ENCODE peak calls at places on chromosomes 5 and 9, in four cellular contexts. U is lung, C is endodermal cell, P is brain microvascular endothelial cell. Y is an unnamed sample.

GRCh38 chr9:1918642-1919041 is 96.5 kb upstream of the SMARCA2 start:
- DNase-seq in U (no peak), C (no peak), P (no peak), Y (no peak)

GRCh38 chr5:172097356-172097755 is 90.7 kb downstream of the STK10 start:
- DNase-seq in U (no peak), C (no peak), P (no peak), Y (no peak)

GRCh38 chr5:372911-373709 is 51.6 kb downstream of the AHRR start:
- DNase-seq in U (peak; percentile 27), C (peak; percentile 64), P (no peak), Y (no peak)

GRCh38 chr9:93451762-93452709 is 551 bp downstream of the FAM120A start:
- DNase-seq in U (peak; percentile 45), C (peak; percentile 84), P (peak; percentile 20), Y (no peak)

GRCh38 chr9:95570150-95570549 is 53.4 kb upstream of the PTCH1 start:
- DNase-seq in U (no peak), C (peak; percentile 60), P (peak; percentile 39), Y (no peak)

GRCh38 chr9:93115486-93115885 is 18.6 kb downstream of the NINJ1 start:
- DNase-seq in U (no peak), C (no peak), P (no peak), Y (no peak)

GRCh38 chr5:16234598-16234997 is 55.0 kb upstream of the MARCHF11 start:
- DNase-seq in U (no peak), C (no peak), P (no peak), Y (no peak)

GRCh38 chr5:98902733-98903132 is 26.1 kb downstream of the CHD1 start:
- DNase-seq in U (no peak), C (no peak), P (no peak), Y (no peak)

GRCh38 chr5:83516962-83517750 is 45.6 kb downstream of the VCAN start:
- DNase-seq in U (no peak), C (no peak), P (no peak), Y (no peak)

GRCh38 chr9:119343161-119343720 is 26.0 kb downstream of the BRINP1 start:
- DNase-seq in U (no peak), C (no peak), P (no peak), Y (no peak)

GRCh38 chr5:160260881-160261815 is 31.8 kb downstream of the FABP6 start:
- DNase-seq in U (peak; percentile 64), C (peak; percentile 68), P (peak; percentile 99), Y (peak; percentile 4)

GRCh38 chr9:5869315-5870019 is 21.2 kb upstream of the MLANA start:
- DNase-seq in U (no peak), C (peak; percentile 89), P (no peak), Y (no peak)

DNA sequence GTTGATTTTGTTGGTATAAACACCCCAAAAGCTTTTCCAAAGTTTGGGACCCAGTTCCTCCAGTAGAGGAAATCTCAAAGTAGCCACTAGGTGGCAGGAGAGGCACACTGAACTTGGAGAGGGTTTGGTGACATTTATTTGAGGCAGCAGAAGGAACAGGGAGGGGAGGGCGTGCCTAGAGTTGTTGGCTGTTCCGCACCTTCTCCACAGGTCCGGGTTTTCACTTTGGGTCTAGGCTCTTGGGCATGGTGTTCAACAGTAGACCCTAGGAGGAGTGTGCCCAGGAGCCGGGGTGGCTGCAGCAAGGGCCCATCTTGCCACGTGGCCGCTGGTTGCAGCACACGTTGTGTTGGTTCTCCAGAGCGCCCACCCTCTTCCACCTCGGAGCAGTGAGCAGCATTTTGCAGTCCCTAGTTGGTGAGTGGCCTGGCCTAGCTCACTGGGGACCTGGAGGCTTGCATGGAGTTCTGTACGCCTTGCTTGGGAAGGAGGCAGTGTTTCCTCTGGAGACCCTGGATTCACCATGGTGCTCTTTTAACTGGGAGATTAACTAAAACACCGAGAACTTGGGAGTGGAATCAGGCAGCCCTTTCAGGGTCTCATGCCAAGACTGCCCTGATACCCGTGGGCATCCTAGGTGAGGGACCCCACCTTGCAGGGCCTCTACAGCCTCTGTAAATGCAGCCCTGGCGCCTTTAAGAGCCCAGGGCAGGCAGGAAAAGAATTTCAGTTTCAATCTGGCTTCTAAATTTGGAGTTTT is 28.2 kb downstream of the PTPA start:
- DNase-seq in U (peak; percentile 78), C (peak; percentile 92), P (peak; percentile 78), Y (peak; percentile 68)
- H3K4me3 ChIP-seq in U (peak overlapping the region; percentile 2), C (peak overlapping the region; percentile 94), P (peak overlapping the region; percentile 37), Y (peak overlapping the region; percentile 52)

GRCh38 chr5:111757582-111758283 is 739 bp upstream of the NREP start:
- DNase-seq in U (peak; percentile 94), C (peak; percentile 92), P (peak; percentile 93), Y (peak; percentile 73)

GRCh38 chr5:111754190-111754589 is 2.8 kb downstream of the NREP start:
- DNase-seq in U (no peak), C (no peak), P (no peak), Y (no peak)

GRCh38 chr5:111756701-111757581 is at the start of gene NREP:
- DNase-seq in U (peak; percentile 89), C (peak; percentile 92), P (peak; percentile 97), Y (peak; percentile 94)

GRCh38 chr5:111755264-111755941 is 1.6 kb downstream of the NREP start:
- DNase-seq in U (no peak), C (no peak), P (no peak), Y (no peak)

GRCh38 chr5:111755942-111756353 is 1.0 kb downstream of the NREP start:
- DNase-seq in U (no peak), C (no peak), P (no peak), Y (no peak)
- H3K4me3 ChIP-seq in U (no peak overlapping the region), C (peak overlapping the region; percentile 99), P (peak overlapping the region; percentile 84), Y (peak overlapping the region; percentile 69)

GRCh38 chr5:88658005-88658404 is 225.0 kb downstream of the MEF2C start:
- DNase-seq in U (no peak), C (no peak), P (no peak), Y (no peak)

GRCh38 chr5:88661870-88662207 is 221.1 kb downstream of the MEF2C start:
- DNase-seq in U (no peak), C (no peak), P (no peak), Y (no peak)

GRCh38 chr5:88659529-88660325 is 223.3 kb downstream of the MEF2C start:
- DNase-seq in U (no peak), C (peak; percentile 88), P (no peak), Y (no peak)

GRCh38 chr5:88660947-88661869 is 221.8 kb downstream of the MEF2C start:
- DNase-seq in U (no peak), C (peak; percentile 99), P (peak; percentile 79), Y (peak; percentile 13)

GRCh38 chr5:88660326-88660946 is 222.5 kb downstream of the MEF2C start:
- DNase-seq in U (no peak), C (no peak), P (no peak), Y (no peak)
- H3K4me3 ChIP-seq in U (no peak overlapping the region), C (peak overlapping the region; percentile 71), P (peak overlapping the region; percentile 50), Y (peak overlapping the region; percentile 35)

DNA sequence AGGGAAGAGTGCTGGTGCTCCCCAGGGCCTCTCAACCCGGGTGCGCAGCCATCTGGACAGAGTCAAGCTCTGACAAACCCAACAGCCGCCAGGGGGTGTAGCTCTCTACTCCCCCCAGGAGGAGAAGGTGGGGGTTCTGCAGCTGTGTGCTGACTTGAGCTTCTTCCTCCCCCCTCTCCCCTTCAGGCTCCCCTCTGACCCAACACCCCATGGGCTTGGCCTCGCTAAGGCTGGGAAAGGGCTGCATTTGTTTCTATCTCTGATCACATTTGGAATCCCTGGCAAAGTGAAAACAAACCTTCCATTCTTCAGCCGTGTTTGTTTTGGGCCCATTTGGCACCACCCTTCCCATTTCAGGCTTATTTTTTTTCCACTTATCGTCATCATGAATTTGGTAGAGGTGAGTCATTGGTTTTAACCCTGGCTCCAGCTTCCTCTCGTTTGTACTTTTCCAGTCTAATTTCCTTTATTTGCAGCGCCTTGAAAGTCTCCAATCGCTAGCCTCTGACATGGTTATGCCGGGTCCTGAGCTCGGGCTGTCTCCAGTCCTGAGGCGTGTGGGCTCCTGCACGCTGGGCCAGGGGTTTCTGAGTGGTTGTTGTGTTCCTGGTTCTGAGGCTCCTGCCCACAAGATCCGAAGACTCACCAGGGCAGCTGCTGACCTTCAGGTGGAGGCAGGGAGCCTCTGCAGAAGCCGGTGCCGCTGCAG is 36.1 kb downstream of the DAP start:
- DNase-seq in U (no peak), C (no peak), P (peak; percentile 77), Y (peak; percentile 38)
- H3K4me3 ChIP-seq in U (no peak overlapping the region), C (no peak overlapping the region), P (peak overlapping the region; percentile 29), Y (no peak overlapping the region)

DNA sequence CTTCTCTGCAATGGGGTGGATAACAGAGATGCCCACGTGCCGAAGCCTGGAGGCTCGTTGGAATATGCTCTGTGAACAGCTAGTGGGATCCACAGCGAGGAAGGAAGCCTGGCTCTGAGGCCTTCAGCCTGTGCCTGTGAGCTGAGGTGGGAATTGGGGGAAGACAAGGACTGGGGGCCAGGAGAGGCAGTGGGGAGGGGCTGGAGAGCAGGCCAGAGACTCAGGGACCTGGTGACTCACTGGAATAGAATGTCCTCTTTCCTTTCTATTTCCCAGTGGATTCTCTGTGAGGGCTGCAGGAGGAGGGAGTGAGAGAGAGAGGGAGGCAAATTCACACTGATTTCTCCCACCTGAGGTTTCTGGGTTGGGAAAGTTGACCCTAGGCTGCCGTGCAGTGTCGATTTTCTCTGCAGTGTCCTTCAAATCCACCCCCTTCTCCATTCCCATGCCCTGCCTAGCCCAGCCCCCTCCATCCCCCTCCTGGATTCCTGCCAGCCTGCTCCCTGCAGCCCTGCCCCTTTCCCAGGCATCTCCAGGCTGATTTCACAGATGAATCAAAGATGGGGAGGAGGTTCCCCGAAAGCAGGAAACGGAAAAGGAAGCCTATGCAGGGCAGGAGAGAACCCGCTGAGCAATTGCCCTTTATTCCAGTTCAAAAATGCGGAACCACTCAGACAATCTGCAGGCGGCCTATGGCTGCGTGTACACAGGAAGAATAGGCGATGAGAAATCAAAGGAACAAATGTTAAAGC is 1.4 kb upstream of the SPAAR start:
- DNase-seq in U (peak; percentile 83), C (peak; percentile 90), P (peak; percentile 65), Y (peak; percentile 63)
- H3K4me3 ChIP-seq in U (no peak overlapping the region), C (no peak overlapping the region), P (peak overlapping the region; percentile 17), Y (peak overlapping the region; percentile 9)

DNA sequence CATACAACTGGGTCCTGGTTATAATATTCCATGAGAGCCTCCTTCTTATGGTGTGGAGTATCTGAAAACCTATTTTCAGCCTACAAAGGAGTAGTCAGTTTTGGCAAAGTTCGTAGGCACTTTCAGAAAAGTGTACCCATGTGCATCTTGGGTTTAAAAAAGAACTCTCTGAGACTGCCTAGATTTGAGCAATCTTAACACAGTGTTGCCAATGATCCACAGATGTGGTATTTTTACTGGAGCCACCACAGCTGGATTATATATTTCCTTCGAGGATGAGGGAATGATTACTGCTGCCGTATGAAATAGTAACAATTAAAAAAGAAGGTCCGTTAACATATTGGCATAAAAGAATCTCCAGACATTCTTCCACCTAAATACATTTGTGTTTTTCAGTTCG is 1.1 kb downstream of the PALM2AKAP2 start:
- DNase-seq in U (no peak), C (no peak), P (no peak), Y (no peak)
- H3K4me3 ChIP-seq in U (no peak overlapping the region), C (peak overlapping the region; percentile 80), P (peak overlapping the region; percentile 85), Y (peak overlapping the region; percentile 82)

GRCh38 chr5:127739807-127740384 is 36.7 kb downstream of the CCDC192 start:
- DNase-seq in U (no peak), C (peak; percentile 54), P (no peak), Y (no peak)
- H3K4me3 ChIP-seq in U (no peak overlapping the region), C (peak overlapping the region; percentile 69), P (no peak overlapping the region), Y (no peak overlapping the region)